ENCODE peak calls at places on chromosomes 13 and 19, in ten cellular contexts. I is breast epithelium, N is fibroblast of mammary gland, S is neural crest cell, Y is psoas muscle, K is A549, G is body of pancreas, T is heart right ventricle, R is A673, C is kidney epithelial cell. Q is an unnamed sample.

GRCh38 chr13:99805361-99805760 is 166.2 kb downstream of the ZIC5 start:
- DNase-seq in I (no peak), N (no peak), S (no peak), Y (no peak), K (no peak), G (no peak), T (no peak), R (no peak), C (no peak), Q (no peak)

GRCh38 chr19:23996549-23996948 is 81.9 kb downstream of the ZNF726 start:
- DNase-seq in I (no peak), N (peak), S (no peak), Y (no peak), K (peak), G (no peak), T (no peak), R (peak), C (no peak), Q (peak)

GRCh38 chr19:8001995-8002849 is 3.2 kb downstream of the ELAVL1 start:
- DNase-seq in I (peak), N (peak), S (peak), Y (peak), K (peak), G (peak), T (peak), R (peak), C (peak), Q (peak)

GRCh38 chr13:33353210-33353609 is 67.7 kb upstream of the STARD13 start:
- DNase-seq in I (peak), N (no peak), S (no peak), Y (peak), K (no peak), G (no peak), T (peak), R (no peak), C (no peak), Q (no peak)

GRCh38 chr13:97327071-97327470 is 104.9 kb downstream of the MBNL2 start:
- DNase-seq in I (no peak), N (no peak), S (no peak), Y (no peak), K (no peak), G (no peak), T (no peak), R (no peak), C (no peak), Q (no peak)

GRCh38 chr19:4402171-4403004 is at the start of gene CHAF1A:
- DNase-seq in I (peak), N (peak), S (peak), Y (peak), K (peak), G (peak), T (peak), R (peak), C (peak), Q (peak)

GRCh38 chr19:50266896-50267295 is 62.3 kb downstream of the KCNC3 start:
- DNase-seq in I (no peak), N (no peak), S (no peak), Y (no peak), K (no peak), G (no peak), T (no peak), R (no peak), C (no peak), Q (peak)

GRCh38 chr13:51782026-51782710 is 21.8 kb downstream of the DHRS12 start:
- DNase-seq in I (no peak), N (no peak), S (no peak), Y (peak), K (no peak), G (peak), T (no peak), R (peak), C (no peak), Q (no peak)

GRCh38 chr19:51421229-51422052 is 4.0 kb upstream of the SIGLEC10 start:
- DNase-seq in I (no peak), N (no peak), S (no peak), Y (no peak), K (no peak), G (no peak), T (no peak), R (no peak), C (no peak), Q (no peak)

GRCh38 chr13:36297600-36298338 is at the start of gene CCDC169:
- DNase-seq in I (peak), N (peak), S (peak), Y (peak), K (peak), G (peak), T (peak), R (peak), C (peak), Q (peak)

GRCh38 chr13:62209539-62209938 is 793.9 kb upstream of the PCDH20 start:
- DNase-seq in I (no peak), N (no peak), S (no peak), Y (no peak), K (no peak), G (no peak), T (no peak), R (no peak), C (no peak), Q (no peak)

GRCh38 chr19:4523306-4524110 is 5.2 kb upstream of the PLIN4 start:
- DNase-seq in I (no peak), N (peak), S (peak), Y (peak), K (peak), G (peak), T (peak), R (no peak), C (no peak), Q (peak)

GRCh38 chr19:17423429-17424208 is 3.8 kb downstream of the MVB12A start:
- DNase-seq in I (no peak), N (no peak), S (no peak), Y (no peak), K (no peak), G (no peak), T (no peak), R (no peak), C (no peak), Q (no peak)

GRCh38 chr19:17420267-17420924 is 549 bp downstream of the MVB12A start:
- DNase-seq in I (peak), N (no peak), S (peak), Y (peak), K (peak), G (peak), T (peak), R (no peak), C (no peak), Q (peak)

GRCh38 chr19:17421942-17422341 is 2.1 kb downstream of the MVB12A start:
- DNase-seq in I (no peak), N (no peak), S (no peak), Y (no peak), K (no peak), G (no peak), T (no peak), R (no peak), C (no peak), Q (no peak)

GRCh38 chr19:17429661-17430101 is 9.8 kb downstream of the MVB12A start:
- DNase-seq in I (no peak), N (no peak), S (no peak), Y (peak), K (no peak), G (no peak), T (no peak), R (no peak), C (no peak), Q (no peak)

GRCh38 chr19:17424743-17425365 is 5.0 kb downstream of the MVB12A start:
- DNase-seq in I (no peak), N (peak), S (peak), Y (peak), K (peak), G (no peak), T (peak), R (peak), C (no peak), Q (peak)
- TF ChIP-seq CTCF in I (no peak), N (peak), S (peak), Y (no peak), K (peak), G (no peak), T (peak), R (peak), C (peak), Q (peak)

GRCh38 chr19:33398361-33399060 is 25.0 kb downstream of the CEBPG start:
- DNase-seq in I (no peak), N (no peak), S (no peak), Y (no peak), K (no peak), G (no peak), T (no peak), R (no peak), C (no peak), Q (no peak)

GRCh38 chr19:33395561-33396550 is 22.3 kb downstream of the CEBPG start:
- DNase-seq in I (no peak), N (peak), S (no peak), Y (peak), K (no peak), G (peak), T (peak), R (no peak), C (no peak), Q (no peak)

GRCh38 chr19:33399081-33399744 is 25.7 kb downstream of the CEBPG start:
- DNase-seq in I (no peak), N (no peak), S (no peak), Y (no peak), K (no peak), G (peak), T (no peak), R (no peak), C (no peak), Q (no peak)

GRCh38 chr19:33396701-33397535 is 23.4 kb downstream of the CEBPG start:
- DNase-seq in I (no peak), N (no peak), S (no peak), Y (peak), K (no peak), G (peak), T (no peak), R (no peak), C (no peak), Q (no peak)

DNA sequence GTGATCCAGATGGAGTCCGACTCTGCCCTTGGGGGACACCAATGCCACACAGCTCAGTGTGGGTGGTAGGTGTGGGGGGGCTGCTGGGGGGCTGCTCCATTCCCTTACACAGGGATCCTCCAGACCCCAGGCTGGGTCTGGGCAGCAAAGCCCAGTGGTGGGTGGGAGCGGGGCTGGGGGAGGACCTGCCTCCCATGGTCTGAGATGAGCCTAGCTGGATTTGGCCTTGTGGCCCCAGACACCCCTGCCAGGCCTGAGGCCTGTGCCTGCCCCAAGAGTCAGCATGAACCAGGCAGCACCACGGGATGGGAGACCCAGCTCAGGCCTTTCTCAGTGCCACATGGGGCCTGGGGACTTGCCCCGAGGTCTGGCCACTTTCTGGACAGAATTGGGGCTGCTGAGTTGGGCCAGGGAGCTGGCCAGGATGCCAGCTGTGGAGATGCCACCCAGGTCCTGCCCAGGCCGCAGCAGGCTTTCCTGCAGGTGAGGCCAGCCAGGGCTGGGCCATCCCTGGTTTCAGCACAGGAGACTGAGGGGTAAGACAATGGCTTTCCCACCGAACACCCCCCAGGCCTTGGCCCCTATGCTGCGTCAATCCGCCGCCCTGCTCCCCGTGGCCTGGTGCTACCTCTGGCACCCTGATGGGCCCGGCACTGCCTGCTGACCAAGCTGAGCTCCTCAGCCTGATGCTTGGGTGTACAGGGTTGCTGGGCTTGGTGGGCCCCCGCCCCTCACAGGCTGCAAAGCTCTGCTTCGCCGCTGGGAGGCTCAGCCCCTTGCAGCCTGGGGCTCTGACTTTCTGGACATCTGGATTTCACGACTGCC is 24.2 kb downstream of the CEBPG start:
- DNase-seq in I (no peak), N (no peak), S (peak), Y (peak), K (no peak), G (peak), T (no peak), R (no peak), C (no peak), Q (no peak)
- TF ChIP-seq CTCF in I (no peak), N (no peak), S (peak), Y (no peak), K (no peak), G (no peak), T (peak), R (no peak), C (no peak), Q (no peak)

DNA sequence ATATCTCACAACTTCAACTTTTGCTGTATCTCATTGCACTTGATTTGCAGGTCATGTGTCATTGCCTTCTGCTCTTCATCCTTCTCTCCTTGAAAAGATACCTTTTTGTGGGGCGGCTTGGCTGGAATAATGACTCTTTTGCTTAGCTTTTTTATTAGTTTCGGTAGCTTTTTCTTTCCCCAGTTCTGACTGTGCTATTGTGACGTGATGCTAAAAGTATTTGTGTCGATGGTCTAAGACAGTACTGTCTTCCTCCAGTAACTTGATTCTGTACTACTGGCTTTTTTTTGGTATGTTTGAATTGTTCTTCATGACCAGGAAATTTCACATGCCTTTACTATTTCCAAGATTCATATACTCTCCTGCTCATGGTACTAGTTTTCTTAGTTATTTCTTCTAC is 63.1 kb downstream of the SLITRK1 start:
- DNase-seq in I (no peak), N (peak), S (no peak), Y (no peak), K (no peak), G (no peak), T (no peak), R (no peak), C (no peak), Q (no peak)
- TF ChIP-seq CTCF in I (no peak), N (no peak), S (no peak), Y (no peak), K (no peak), G (no peak), T (no peak), R (no peak), C (no peak), Q (no peak)

GRCh38 chr13:103883152-103883551 is 816.9 kb upstream of the SLC10A2 start:
- DNase-seq in I (peak), N (peak), S (peak), Y (peak), K (peak), G (peak), T (peak), R (peak), C (peak), Q (no peak)
- TF ChIP-seq CTCF in I (peak), N (peak), S (peak), Y (peak), K (peak), G (peak), T (peak), R (peak), C (peak), Q (no peak)

DNA sequence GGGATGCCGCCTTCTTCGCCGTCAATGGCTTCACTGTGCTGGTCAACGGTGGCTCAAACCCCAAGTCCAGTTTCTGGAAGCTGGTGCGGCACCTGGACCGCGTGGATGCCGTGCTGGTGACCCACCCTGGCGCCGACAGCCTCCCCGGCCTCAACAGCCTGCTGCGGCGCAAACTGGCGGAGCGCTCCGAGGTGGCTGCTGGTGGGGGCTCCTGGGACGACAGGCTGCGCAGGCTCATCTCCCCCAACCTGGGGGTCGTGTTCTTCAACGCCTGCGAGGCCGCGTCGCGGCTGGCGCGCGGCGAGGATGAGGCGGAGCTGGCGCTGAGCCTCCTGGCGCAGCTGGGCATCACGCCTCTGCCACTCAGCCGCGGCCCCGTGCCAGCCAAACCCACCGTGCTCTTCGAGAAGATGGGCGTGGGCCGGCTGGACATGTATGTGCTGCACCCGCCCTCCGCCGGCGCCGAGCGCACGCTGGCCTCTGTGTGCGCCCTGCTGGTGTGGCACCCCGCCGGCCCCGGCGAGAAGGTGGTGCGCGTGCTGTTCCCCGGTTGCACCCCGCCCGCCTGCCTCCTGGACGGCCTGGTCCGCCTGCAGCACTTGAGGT is 7.0 kb downstream of the MAP1S start:
- DNase-seq in I (no peak), N (no peak), S (no peak), Y (no peak), K (no peak), G (no peak), T (no peak), R (no peak), C (no peak), Q (no peak)
- TF ChIP-seq CTCF in I (no peak), N (no peak), S (peak), Y (no peak), K (no peak), G (no peak), T (no peak), R (no peak), C (no peak), Q (no peak)

DNA sequence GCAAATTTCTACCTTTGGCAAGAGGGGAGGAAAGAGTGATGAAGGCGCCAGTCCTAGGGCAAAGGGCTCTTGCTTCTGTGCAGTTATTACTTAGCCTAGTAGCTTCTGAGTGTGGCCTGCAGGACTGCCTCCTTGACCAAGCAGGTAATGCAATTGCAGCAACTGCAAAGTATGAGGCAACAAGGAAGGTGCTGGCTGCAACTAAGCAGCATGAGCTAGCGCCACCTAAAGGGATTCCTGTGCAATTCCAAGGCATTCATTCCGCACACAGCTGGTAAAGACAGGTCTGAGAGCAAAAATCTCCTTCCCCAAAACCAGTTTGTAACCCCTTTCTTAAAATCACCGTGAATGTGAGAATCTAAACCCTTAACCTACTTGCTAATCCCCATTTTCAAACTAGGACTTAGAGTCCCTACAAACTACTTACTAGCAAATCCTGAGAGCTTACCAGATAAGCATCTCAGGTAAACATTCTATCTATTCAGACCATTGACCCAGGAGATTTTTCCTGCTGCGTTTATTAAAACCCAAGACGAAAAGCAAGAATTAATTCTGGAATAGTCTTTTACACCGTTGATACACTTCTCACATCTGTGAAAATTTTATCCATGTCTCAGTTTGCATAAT is 62.9 kb downstream of the DCT start:
- DNase-seq in I (no peak), N (peak), S (peak), Y (no peak), K (peak), G (no peak), T (no peak), R (peak), C (no peak), Q (no peak)
- TF ChIP-seq CTCF in I (no peak), N (peak), S (peak), Y (no peak), K (no peak), G (peak), T (no peak), R (peak), C (peak), Q (no peak)

GRCh38 chr19:47651691-47652090 is 42.8 kb downstream of the BICRA start:
- DNase-seq in I (no peak), N (no peak), S (no peak), Y (peak), K (no peak), G (no peak), T (no peak), R (no peak), C (no peak), Q (no peak)
- TF ChIP-seq CTCF in I (no peak), N (no peak), S (no peak), Y (no peak), K (peak), G (no peak), T (no peak), R (no peak), C (no peak), Q (no peak)

GRCh38 chr19:15154002-15154612 is 46.7 kb downstream of the NOTCH3 start:
- DNase-seq in I (no peak), N (peak), S (peak), Y (no peak), K (peak), G (no peak), T (no peak), R (peak), C (no peak), Q (peak)
- TF ChIP-seq CTCF in I (peak), N (peak), S (peak), Y (peak), K (peak), G (no peak), T (peak), R (peak), C (peak), Q (peak)